ENCODE peak calls at places on chromosomes 16 and 17, in four cellular contexts. I, O, T and C are unnamed samples.

GRCh38 chr17:71334041-71334781 is 786.6 kb upstream of the SOX9 start:
- DNase-seq in I (no peak), O (no peak), T (no peak), C (no peak)

GRCh38 chr16:66858740-66859396 is 14.7 kb downstream of the CA7 start:
- DNase-seq in T (peak; percentile 71), I (no peak), O (no peak), C (peak; percentile 15)

GRCh38 chr17:39920218-39921210 is 2.1 kb upstream of the GSDMB start:
- DNase-seq in T (no peak), I (peak; percentile 22), O (no peak), C (peak; percentile 58)

GRCh38 chr16:79874391-79874790 is 273.9 kb upstream of the MAF start:
- DNase-seq in T (peak; percentile 71), O (no peak), I (no peak), C (no peak)

GRCh38 chr17:58822148-58823050 is 66.7 kb downstream of the PPM1E start:
- DNase-seq in I (no peak), O (no peak), T (no peak), C (no peak)

GRCh38 chr16:57998484-57998883 is 2.0 kb downstream of the ZNF319 start:
- DNase-seq in T (peak; percentile 46), I (no peak), O (peak; percentile 78), C (no peak)

GRCh38 chr16:67025151-67025550 is 3.8 kb upstream of the CBFB start:
- DNase-seq in I (no peak), T (no peak), O (peak; percentile 21), C (no peak)

GRCh38 chr17:47810200-47810821 is 11.3 kb downstream of the OSBPL7 start:
- DNase-seq in I (peak; percentile 41), O (no peak), T (no peak), C (no peak)

GRCh38 chr17:76013377-76013932 is 12.8 kb downstream of the CDK3 start:
- DNase-seq in O (no peak), I (no peak), T (no peak), C (no peak)

GRCh38 chr16:1745181-1745899 is 26.0 kb downstream of the NME3 start:
- DNase-seq in O (no peak), I (no peak), T (no peak), C (no peak)

GRCh38 chr17:29037739-29038465 is 5.0 kb upstream of the PIPOX start:
- DNase-seq in T (no peak), O (no peak), I (no peak), C (no peak)

GRCh38 chr17:63113167-63113566 is 147.1 kb downstream of the TANC2 start:
- DNase-seq in I (no peak), T (no peak), O (no peak), C (no peak)

GRCh38 chr17:15998031-15998574 is 1.4 kb downstream of the ZSWIM7 start:
- DNase-seq in T (no peak), I (no peak), O (no peak), C (no peak)

GRCh38 chr17:80095844-80096475 is 5.4 kb upstream of the GAA start:
- DNase-seq in T (no peak), O (no peak), I (no peak), C (no peak)

GRCh38 chr16:87424260-87424659 is 32.1 kb downstream of the MAP1LC3B start:
- DNase-seq in I (no peak), T (no peak), O (no peak), C (no peak)

GRCh38 chr17:62631086-62631935 is 3.8 kb downstream of the MRC2 start:
- DNase-seq in O (no peak), I (no peak), T (no peak), C (no peak)

GRCh38 chr17:8250101-8250500 is 1.0 kb downstream of the PFAS start:
- DNase-seq in T (no peak), I (no peak), O (no peak), C (no peak)

GRCh38 chr16:72818286-72818845 is 229.6 kb downstream of the ZFHX3 start:
- DNase-seq in I (no peak), O (no peak), T (no peak), C (no peak)

GRCh38 chr17:36791961-36792475 is 145.3 kb upstream of the LHX1 start:
- DNase-seq in T (no peak), I (peak; percentile 37), O (no peak), C (no peak)

GRCh38 chr16:2532494-2533141 is 1.4 kb upstream of the CEMP1 start:
- DNase-seq in T (peak; percentile 57), I (no peak), O (peak; percentile 75), C (peak; percentile 75)

GRCh38 chr17:27038676-27039075 is 255.2 kb upstream of the WSB1 start:
- DNase-seq in I (no peak), T (no peak), O (no peak), C (no peak)

GRCh38 chr16:88680554-88681083 is 5.7 kb downstream of the SNAI3 start:
- DNase-seq in T (no peak), I (no peak), O (no peak), C (no peak)

GRCh38 chr16:6382787-6383515 is 949.7 kb upstream of the RBFOX1 start:
- DNase-seq in I (no peak), O (no peak), T (no peak), C (no peak)

GRCh38 chr17:3905017-3905486 is 11.2 kb downstream of the P2RX1 start:
- DNase-seq in O (no peak), I (no peak), T (no peak), C (no peak)

GRCh38 chr17:81523139-81524062 is 4.8 kb upstream of the FSCN2 start:
- DNase-seq in O (no peak), I (peak; percentile 85), T (no peak), C (no peak)

GRCh38 chr16:12531937-12532336 is 271.8 kb downstream of the CPPED1 start:
- DNase-seq in I (no peak), T (no peak), O (no peak), C (no peak)

GRCh38 chr17:65092262-65092661 is 35.7 kb upstream of the GNA13 start:
- DNase-seq in T (no peak), O (no peak), I (no peak), C (no peak)

GRCh38 chr17:65097110-65097509 is 40.1 kb upstream of the RGS9 start:
- DNase-seq in T (no peak), O (no peak), I (no peak), C (no peak)

GRCh38 chr17:65088621-65089385 is 32.3 kb upstream of the GNA13 start:
- DNase-seq in O (no peak), T (no peak), I (no peak), C (no peak)

GRCh38 chr17:65095465-65095864 is 38.9 kb upstream of the GNA13 start:
- DNase-seq in O (no peak), T (no peak), I (no peak), C (no peak)

DNA sequence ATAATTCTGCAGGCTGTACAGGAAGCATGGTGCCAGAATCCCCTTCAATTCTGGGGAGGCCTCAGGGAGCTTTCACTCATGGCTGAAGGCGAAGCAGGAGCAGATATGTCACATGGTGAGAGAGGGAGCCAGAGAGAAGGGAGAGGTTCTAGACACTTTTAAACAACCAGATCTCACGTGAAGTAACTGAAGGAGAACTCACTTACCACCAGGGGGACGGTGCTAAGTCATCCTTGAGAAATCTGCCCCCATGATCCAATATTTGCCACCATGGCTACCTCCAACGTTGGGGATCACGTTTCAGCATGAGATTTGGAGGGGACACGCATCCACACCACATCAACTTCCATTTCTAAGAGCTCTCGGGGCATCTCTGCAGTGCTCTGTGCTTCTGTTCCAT is 37.4 kb upstream of the GNA13 start:
- DNase-seq in T (no peak), O (no peak), I (no peak), C (no peak)
- TF ChIP-seq CTCF in T (no peak), O (no peak), I (no peak), C (no peak)

DNA sequence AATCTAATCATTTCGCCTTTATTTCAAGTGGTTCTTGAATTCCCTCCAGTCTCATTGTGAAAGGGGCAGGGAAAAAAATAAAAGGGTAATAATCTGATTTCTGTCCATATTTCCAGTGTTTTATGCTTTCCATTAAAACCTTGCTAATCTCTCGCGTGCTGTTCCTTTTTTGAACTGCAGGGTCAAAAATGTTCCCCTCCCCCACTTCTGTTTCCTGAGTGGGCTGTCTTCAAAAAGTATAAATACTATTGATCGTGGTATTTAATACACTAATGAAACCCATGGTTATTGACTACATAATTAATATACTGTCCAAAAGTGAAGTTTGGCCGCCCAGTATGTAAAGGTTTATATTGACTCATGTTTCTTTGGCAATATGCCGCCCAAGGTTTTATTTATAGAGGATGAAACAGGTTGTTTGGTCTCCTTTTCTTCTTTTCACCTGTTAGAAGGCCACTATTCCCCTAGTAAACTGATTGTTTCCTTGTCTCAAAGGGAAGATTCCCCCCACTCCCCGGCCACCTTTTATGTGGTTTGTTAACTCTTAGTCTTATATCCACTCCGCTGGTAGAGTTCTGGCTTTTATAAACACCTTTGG is 69.7 kb downstream of the RPA1 start:
- DNase-seq in O (no peak), I (no peak), T (no peak), C (no peak)
- TF ChIP-seq CTCF in O (no peak), I (peak; percentile 23), T (no peak), C (no peak)

DNA sequence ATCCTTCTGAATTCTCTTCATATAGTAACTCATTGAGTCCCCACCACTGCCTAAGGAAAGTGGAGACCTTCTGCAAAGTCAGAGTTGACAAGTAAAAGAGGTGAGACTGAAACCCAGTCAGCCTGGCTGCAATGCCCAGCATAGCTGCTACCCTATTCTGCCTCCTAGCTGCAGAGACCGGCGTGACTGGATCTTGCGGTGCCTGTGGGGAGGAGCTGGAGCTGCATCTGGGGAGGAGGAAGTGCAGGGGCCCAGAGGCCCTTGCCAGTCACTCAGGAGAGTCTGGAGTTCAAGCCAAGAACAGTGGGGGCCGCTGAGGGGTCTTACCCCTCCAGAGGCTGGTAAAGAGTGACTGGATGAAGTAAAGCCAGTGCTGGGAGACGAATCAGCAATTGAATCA is 35.0 kb upstream of the ZNF423 start:
- DNase-seq in O (no peak), I (peak; percentile 25), T (no peak), C (no peak)
- TF ChIP-seq CTCF in O (no peak), I (peak; percentile 12), T (peak; percentile 41), C (peak; percentile 27)

GRCh38 chr16:8655184-8655717 is 19.2 kb upstream of the ABAT start:
- DNase-seq in T (no peak), O (no peak), I (peak; percentile 20), C (peak; percentile 57)
- TF ChIP-seq CTCF in T (peak; percentile 55), O (no peak), I (peak; percentile 51), C (peak; percentile 68)

DNA sequence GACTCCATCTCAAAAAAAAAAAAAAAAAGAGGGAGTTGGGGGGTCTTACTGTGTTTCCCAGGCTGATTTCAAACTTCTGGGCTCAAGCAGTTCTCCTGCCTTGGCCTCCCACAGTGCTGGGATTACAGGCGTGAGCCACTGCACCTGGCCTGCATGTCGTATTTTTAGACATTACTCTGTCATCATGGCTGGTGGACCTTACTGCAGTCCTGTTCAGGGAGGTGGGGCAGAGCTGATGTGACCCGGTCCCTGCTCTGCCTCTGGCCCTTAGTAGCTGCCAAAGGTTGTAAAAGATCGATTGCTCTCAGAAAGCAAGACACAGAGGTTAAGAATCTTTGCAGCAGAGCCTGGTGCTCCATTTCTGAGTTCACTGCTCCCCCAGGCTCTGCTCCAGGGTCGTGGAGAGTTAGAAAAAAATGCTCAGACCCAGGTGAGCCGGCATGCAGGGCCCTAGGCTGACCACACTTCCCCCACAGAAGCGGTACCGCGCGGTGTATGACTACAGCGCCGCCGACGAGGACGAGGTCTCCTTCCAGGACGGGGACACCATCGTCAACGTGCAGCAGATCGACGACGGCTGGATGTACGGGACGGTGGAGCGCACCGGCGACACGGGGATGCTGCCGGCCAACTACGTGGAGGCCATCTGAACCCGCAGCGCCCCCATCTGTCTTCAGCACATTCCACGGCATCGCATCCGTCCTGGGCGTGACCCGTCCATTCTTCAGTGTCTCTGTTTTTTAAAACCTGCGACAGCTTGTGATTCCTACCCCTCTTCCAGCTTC is 7.1 kb upstream of the LASP1NB start:
- DNase-seq in O (peak; percentile 45), T (no peak), I (no peak), C (no peak)
- TF ChIP-seq CTCF in O (no peak), T (no peak), I (no peak), C (no peak)